ENCODE peak calls at places on chromosomes 12 and 14, in five cellular contexts. G is DMS53, P is T47D, L is AG08395, Y is HEK293T. I is an unnamed sample.

GRCh38 chr14:74737753-74738325 is 24.9 kb downstream of the FCF1 start:
- DNase-seq in P (no peak), G (peak), Y (no peak), L (no peak), I (peak)

GRCh38 chr12:59030415-59030814 is 110.1 kb upstream of the LRIG3 start:
- DNase-seq in P (peak), L (no peak), Y (no peak), G (peak), I (no peak)

GRCh38 chr14:21226467-21226866 is 42.8 kb downstream of the HNRNPC start:
- DNase-seq in Y (no peak), P (no peak), L (no peak), G (no peak), I (no peak)

GRCh38 chr14:74913986-74914573 is 9.0 kb downstream of the RPS6KL1 start:
- DNase-seq in G (peak), L (peak), P (peak), Y (peak), I (peak)

GRCh38 chr12:46384451-46385301 is 12.1 kb upstream of the SLC38A2 start:
- DNase-seq in L (no peak), G (no peak), P (no peak), Y (no peak), I (no peak)

GRCh38 chr14:94581127-94581999 is at the start of gene SERPINA5:
- DNase-seq in Y (no peak), P (no peak), L (peak), G (no peak), I (no peak)

GRCh38 chr12:76329163-76329562 is 19.1 kb downstream of the BBS10 start:
- DNase-seq in P (no peak), L (peak), G (no peak), Y (no peak), I (peak)

GRCh38 chr14:32028599-32028998 is 48.5 kb upstream of the ARHGAP5 start:
- DNase-seq in Y (no peak), P (no peak), G (no peak), L (no peak), I (peak)

GRCh38 chr12:25992026-25992782 is 33.7 kb downstream of the RASSF8 start:
- DNase-seq in P (no peak), L (no peak), G (peak), Y (no peak), I (peak)

GRCh38 chr12:79692249-79692619 is 1.5 kb upstream of the PAWR start:
- DNase-seq in L (no peak), P (no peak), G (peak), Y (no peak), I (no peak)

GRCh38 chr12:233615-233968 is 19.6 kb upstream of the SLC6A12 start:
- DNase-seq in G (no peak), Y (no peak), P (no peak), L (no peak), I (no peak)

GRCh38 chr12:124335426-124336183 is 40.7 kb downstream of the RFLNA start:
- DNase-seq in L (no peak), P (no peak), G (no peak), Y (no peak), I (no peak)

GRCh38 chr12:125089083-125089482 is 23.8 kb downstream of the AACS start:
- DNase-seq in L (no peak), P (no peak), G (no peak), Y (peak), I (no peak)

GRCh38 chr12:124308741-124309140 is 13.8 kb downstream of the RFLNA start:
- DNase-seq in P (no peak), G (no peak), Y (no peak), L (no peak), I (no peak)

GRCh38 chr14:64265222-64265621 is 28.9 kb downstream of the ESR2 start:
- DNase-seq in Y (no peak), G (no peak), P (no peak), L (no peak), I (no peak)

GRCh38 chr14:87073880-87074570 is 919.0 kb downstream of the GALC start:
- DNase-seq in P (no peak), Y (no peak), L (no peak), G (no peak), I (no peak)

GRCh38 chr12:82867782-82868505 is 181.2 kb downstream of the TMTC2 start:
- DNase-seq in Y (no peak), L (no peak), G (no peak), P (no peak), I (no peak)

GRCh38 chr12:105106621-105107020 is 910 bp upstream of the WASHC4 start:
- DNase-seq in L (no peak), P (no peak), Y (no peak), G (peak), I (peak)

GRCh38 chr14:49880267-49881064 is 12.4 kb upstream of the ARF6 start:
- DNase-seq in L (no peak), P (no peak), Y (peak), G (no peak), I (no peak)

GRCh38 chr12:83664650-83665049 is 977.9 kb downstream of the TMTC2 start:
- DNase-seq in Y (peak), L (no peak), P (no peak), G (peak), I (no peak)

GRCh38 chr12:3913278-3913677 is 40.1 kb upstream of the PARP11 start:
- DNase-seq in G (no peak), Y (no peak), P (no peak), L (no peak), I (no peak)

GRCh38 chr14:35961697-35962274 is 135.6 kb downstream of the BRMS1L start:
- DNase-seq in L (no peak), G (no peak), Y (no peak), P (no peak), I (no peak)

GRCh38 chr14:72801381-72801812 is 92.5 kb downstream of the DPF3 start:
- DNase-seq in Y (no peak), G (no peak), L (peak), P (no peak), I (peak)

GRCh38 chr14:103568952-103569351 is 6.2 kb downstream of the COA8 start:
- DNase-seq in L (no peak), Y (no peak), P (no peak), G (no peak), I (no peak)

GRCh38 chr14:24113801-24114535 is 609 bp upstream of the DCAF11 start:
- DNase-seq in G (peak), Y (peak), P (peak), L (peak), I (peak)

GRCh38 chr14:64761441-64762043 is 57.3 kb downstream of the PLEKHG3 start:
- DNase-seq in Y (no peak), P (no peak), G (peak), L (no peak), I (no peak)